ENCODE peak calls at places on chromosomes 13 and 19, in four cellular contexts. W is CD8-positive, alpha-beta T cell; Y is psoas muscle; U is Calu3. E is an unnamed sample.

GRCh38 chr19:10461047-10461949 is 41.0 kb downstream of the PDE4A start:
- DNase-seq in W (peak), Y (peak), U (peak), E (peak)

GRCh38 chr19:13838943-13839192 is 38.1 kb upstream of the NANOS3 start:
- DNase-seq in W (no peak), Y (no peak), U (no peak), E (no peak)

GRCh38 chr19:31444931-31445330 is 95.7 kb upstream of the TSHZ3 start:
- DNase-seq in W (no peak), Y (no peak), U (no peak), E (no peak)

GRCh38 chr13:29844441-29844840 is 6.0 kb downstream of the UBL3 start:
- DNase-seq in W (no peak), Y (no peak), U (no peak), E (no peak)

GRCh38 chr13:31236211-31236786 is 36.5 kb downstream of the B3GLCT start:
- DNase-seq in W (no peak), Y (no peak), U (no peak), E (no peak)

GRCh38 chr19:48818234-48818823 is 7.5 kb upstream of the BCAT2 start:
- DNase-seq in W (no peak), Y (no peak), U (no peak), E (no peak)

GRCh38 chr19:58569191-58569942 is 3.8 kb downstream of the MZF1 start:
- DNase-seq in W (no peak), Y (no peak), U (no peak), E (no peak)

GRCh38 chr13:26599403-26599802 is 41.9 kb downstream of the WASF3 start:
- DNase-seq in W (no peak), Y (no peak), U (no peak), E (no peak)

GRCh38 chr13:28022848-28023518 is 34.5 kb upstream of the URAD start:
- DNase-seq in W (no peak), Y (no peak), U (no peak), E (no peak)

DNA sequence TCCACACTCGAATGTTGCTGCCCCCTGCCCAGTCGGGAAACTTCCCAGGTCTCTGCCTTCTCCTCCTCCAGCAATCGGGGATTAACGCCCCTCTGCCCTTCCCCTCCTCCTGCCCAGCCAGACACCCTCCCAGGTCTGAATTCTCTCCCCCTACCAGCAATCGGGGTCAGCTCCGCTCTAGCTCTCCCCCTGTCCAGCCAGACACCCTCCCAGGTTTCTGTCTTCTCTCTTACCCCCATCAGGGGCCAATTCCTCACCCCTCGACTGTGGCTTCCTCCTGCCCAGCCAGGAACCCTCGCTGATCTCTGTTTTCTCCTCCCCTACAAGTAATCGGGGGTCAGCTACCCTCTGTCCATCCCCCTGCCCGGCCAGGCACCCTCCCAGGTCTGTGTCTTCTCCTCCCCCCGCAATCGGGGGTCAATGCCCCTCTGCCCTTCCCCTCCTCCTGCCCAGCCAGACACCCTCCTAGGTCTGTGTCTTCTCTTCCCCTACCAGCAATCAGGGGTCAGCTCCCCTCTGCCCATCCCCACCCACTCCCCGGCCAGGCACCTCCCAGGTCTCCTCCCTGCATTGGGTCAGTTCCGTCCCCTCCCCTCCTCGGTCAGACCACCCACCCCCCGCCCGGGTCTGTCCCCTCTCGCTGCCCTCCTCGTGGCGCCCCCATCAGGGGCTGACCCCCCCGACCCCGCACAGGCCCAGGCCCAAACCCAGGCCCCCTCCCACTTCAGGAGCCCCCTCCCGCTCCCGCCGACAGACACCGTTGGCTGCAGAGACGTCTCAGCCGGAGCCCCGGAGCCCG is 668 bp downstream of the ZFR2 start:
- DNase-seq in W (no peak), Y (no peak), U (no peak), E (no peak)
- TF ChIP-seq CTCF in W (no peak), Y (no peak), U (no peak), E (no peak)

GRCh38 chr19:11558881-11559828 is at the start of gene ELOF1:
- DNase-seq in W (peak), Y (peak), U (peak), E (peak)
- TF ChIP-seq CTCF in W (no peak), Y (no peak), U (no peak), E (no peak)

GRCh38 chr13:106455777-106456176 is 79.7 kb downstream of the EFNB2 start:
- DNase-seq in W (no peak), Y (no peak), U (no peak), E (no peak)

GRCh38 chr13:106455190-106455589 is 80.3 kb downstream of the EFNB2 start:
- DNase-seq in W (no peak), Y (no peak), U (no peak), E (no peak)

GRCh38 chr13:106453101-106453500 is 82.4 kb downstream of the EFNB2 start:
- DNase-seq in W (no peak), Y (no peak), U (no peak), E (no peak)

GRCh38 chr13:106449096-106449495 is 86.4 kb downstream of the EFNB2 start:
- DNase-seq in W (no peak), Y (no peak), U (no peak), E (no peak)

GRCh38 chr13:106450991-106451390 is 84.5 kb downstream of the EFNB2 start:
- DNase-seq in W (no peak), Y (no peak), U (no peak), E (no peak)
- TF ChIP-seq CTCF in W (no peak), Y (no peak), U (no peak), E (no peak)

GRCh38 chr19:50226536-50226935 is 23.1 kb downstream of the MYH14 start:
- DNase-seq in W (no peak), Y (no peak), U (no peak), E (no peak)
- TF ChIP-seq CTCF in W (no peak), Y (no peak), U (no peak), E (no peak)

GRCh38 chr13:91722267-91722884 is 324.0 kb downstream of the GPC5 start:
- DNase-seq in W (no peak), Y (no peak), U (no peak), E (no peak)
- TF ChIP-seq CTCF in W (peak), Y (peak), U (no peak), E (no peak)